ENCODE peak calls at places on chromosomes 6 and 20, in four cellular contexts. D is HCT116, L is GM12878, B is H1. H is an unnamed sample.

GRCh38 chr6:116073765-116074450 is 13.2 kb upstream of the FRK start:
- DNase-seq in D (no peak), L (no peak), B (no peak), H (no peak)

GRCh38 chr6:47413752-47414516 is 63.7 kb upstream of the CD2AP start:
- DNase-seq in D (peak), L (peak), B (no peak), H (peak)

GRCh38 chr6:139602577-139602976 is 228.1 kb upstream of the CITED2 start:
- DNase-seq in D (no peak), L (no peak), B (no peak), H (no peak)

GRCh38 chr20:25984933-25985332 is 288.3 kb upstream of the ZNF337 start:
- DNase-seq in D (no peak), L (no peak), B (no peak), H (no peak)

GRCh38 chr20:8388146-8388545 is 256.1 kb downstream of the PLCB1 start:
- DNase-seq in D (no peak), L (no peak), B (no peak), H (no peak)

GRCh38 chr6:2817778-2818443 is 23.8 kb downstream of the SERPINB1 start:
- DNase-seq in D (no peak), L (no peak), B (no peak), H (no peak)

GRCh38 chr6:25962368-25963127 is at the start of gene TRIM38:
- DNase-seq in D (peak), L (peak), B (no peak), H (peak)

GRCh38 chr6:40727272-40727671 is 140.1 kb upstream of the LRFN2 start:
- DNase-seq in D (no peak), L (no peak), B (no peak), H (no peak)

GRCh38 chr6:128347123-128347522 is 173.3 kb downstream of the PTPRK start:
- DNase-seq in D (no peak), L (no peak), B (no peak), H (no peak)

GRCh38 chr20:53369871-53370270 is 223.8 kb downstream of the ZNF217 start:
- DNase-seq in D (no peak), L (no peak), B (no peak), H (no peak)

GRCh38 chr6:117280922-117281321 is 15.6 kb downstream of the VGLL2 start:
- DNase-seq in D (peak), L (no peak), B (peak), H (peak)

GRCh38 chr20:62214067-62214466 is 6.0 kb downstream of the HRH3 start:
- DNase-seq in D (no peak), L (no peak), B (no peak), H (peak)

GRCh38 chr20:18299364-18299763 is 11.0 kb downstream of the ZNF133 start:
- DNase-seq in D (no peak), L (no peak), B (no peak), H (no peak)

GRCh38 chr6:4464638-4465037 is 311.6 kb upstream of the CDYL start:
- DNase-seq in D (no peak), L (no peak), B (no peak), H (no peak)

GRCh38 chr6:31652925-31653724 is 664 bp upstream of the BAG6 start:
- DNase-seq in D (no peak), L (no peak), B (no peak), H (peak)
- TF ChIP-seq JUND in D (no peak), L (no peak), B (no peak), H (no peak)

DNA sequence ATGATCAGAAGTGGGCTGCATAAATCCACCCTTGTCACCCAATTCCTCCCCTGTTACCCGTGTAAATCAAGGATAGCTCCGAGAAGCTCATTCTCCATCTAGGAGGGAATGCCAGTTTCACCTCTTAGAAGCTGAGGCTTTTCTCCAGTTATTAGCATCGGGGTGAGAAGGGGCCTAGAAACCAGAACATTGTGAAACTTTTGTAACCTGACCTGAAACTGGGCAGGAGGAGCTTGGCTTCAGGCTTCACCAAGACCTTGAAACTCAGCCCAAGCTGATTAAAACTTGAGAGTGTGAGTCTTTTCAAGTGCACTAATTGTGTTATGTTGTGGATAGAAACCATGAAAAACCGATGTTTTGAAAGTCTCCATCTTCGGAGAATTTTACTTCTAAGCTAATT is 103.1 kb downstream of the BMP2 start:
- DNase-seq in D (no peak), L (no peak), B (no peak), H (no peak)
- TF ChIP-seq JUND in D (no peak), L (no peak), B (no peak), H (no peak)

GRCh38 chr6:137736048-137736846 is 130.8 kb upstream of the TNFAIP3 start:
- DNase-seq in D (no peak), L (no peak), B (no peak), H (no peak)
- TF ChIP-seq JUND in D (no peak), L (no peak), B (no peak), H (no peak)

GRCh38 chr20:58113706-58114105 is 114.7 kb downstream of the ANKRD60 start:
- DNase-seq in D (no peak), L (no peak), B (no peak), H (no peak)

GRCh38 chr20:58109918-58110635 is 118.4 kb downstream of the ANKRD60 start:
- DNase-seq in D (no peak), L (no peak), B (no peak), H (no peak)

GRCh38 chr20:58111340-58112016 is 117.0 kb downstream of the ANKRD60 start:
- DNase-seq in D (no peak), L (no peak), B (peak), H (no peak)

GRCh38 chr20:58109126-58109880 is 119.2 kb downstream of the ANKRD60 start:
- DNase-seq in D (no peak), L (no peak), B (no peak), H (no peak)

GRCh38 chr20:58112017-58112781 is 116.3 kb downstream of the ANKRD60 start:
- DNase-seq in D (no peak), L (peak), B (no peak), H (no peak)
- TF ChIP-seq JUND in D (no peak), L (no peak), B (no peak), H (no peak)

GRCh38 chr6:81938991-81939773 is 186.7 kb upstream of the TENT5A start:
- DNase-seq in D (peak), L (no peak), B (no peak), H (no peak)
- TF ChIP-seq JUND in D (no peak), L (no peak), B (no peak), H (no peak)